ENCODE peak calls at places on chromosomes 1 and 21, in four cellular contexts. F is G401, Z is IMR-90, I is AG10803. Y is an unnamed sample.
A peak's percentile ranks its signal among the peaks of the same experiment; 100 is the strongest.

GRCh38 chr1:8122477-8123407 is 96.6 kb upstream of the ERRFI1 start:
- DNase-seq in F (no peak), Z (peak; percentile 85), I (no peak), Y (no peak)

GRCh38 chr1:20343149-20343936 is 52.7 kb downstream of the VWA5B1 start:
- DNase-seq in F (no peak), Z (no peak), I (no peak), Y (no peak)

GRCh38 chr1:12142141-12142823 is 24.5 kb upstream of the TNFRSF1B start:
- DNase-seq in F (no peak), Z (no peak), I (no peak), Y (no peak)

GRCh38 chr1:172929006-172929405 is 121.7 kb downstream of the TNFSF18 start:
- DNase-seq in F (no peak), Z (peak; percentile 87), I (no peak), Y (no peak)

GRCh38 chr1:51955797-51956527 is 34.5 kb downstream of the RAB3B start:
- DNase-seq in F (peak; percentile 1), Z (no peak), I (no peak), Y (peak; percentile 4)

GRCh38 chr1:165162671-165163241 is 193.8 kb downstream of the LMX1A start:
- DNase-seq in F (no peak), Z (no peak), I (peak; percentile 3), Y (peak; percentile 31)

GRCh38 chr1:84250668-84251067 is 50.8 kb upstream of the SAMD13 start:
- DNase-seq in F (no peak), Z (no peak), I (no peak), Y (no peak)

GRCh38 chr1:214337536-214337935 is 56.6 kb downstream of the SMYD2 start:
- DNase-seq in F (no peak), Z (peak; percentile 60), I (peak; percentile 96), Y (no peak)

GRCh38 chr21:24456358-24456757 is 1150.9 kb downstream of the MRPL39 start:
- DNase-seq in F (no peak), Z (no peak), I (no peak), Y (no peak)

GRCh38 chr1:32742956-32743355 is 40.4 kb upstream of the SYNC start:
- DNase-seq in F (no peak), Z (no peak), I (no peak), Y (no peak)

GRCh38 chr21:46066843-46067331 is 31.0 kb upstream of the COL6A2 start:
- DNase-seq in F (no peak), Z (peak; percentile 56), I (peak; percentile 72), Y (no peak)

GRCh38 chr1:204479387-204480136 is 15.0 kb downstream of the PIK3C2B start:
- DNase-seq in F (no peak), Z (no peak), I (no peak), Y (no peak)

GRCh38 chr1:177913762-177914540 is 55.9 kb downstream of the SEC16B start:
- DNase-seq in F (no peak), Z (peak; percentile 63), I (peak; percentile 72), Y (peak; percentile 49)

GRCh38 chr1:7551442-7551841 is 219.7 kb upstream of the VAMP3 start:
- DNase-seq in F (no peak), Z (no peak), I (no peak), Y (no peak)

GRCh38 chr1:222618880-222619321 is 1.0 kb downstream of the MIA3 start:
- DNase-seq in F (peak; percentile 64), Z (peak; percentile 29), I (peak; percentile 24), Y (peak; percentile 46)

GRCh38 chr21:20276377-20276776 is 721.8 kb upstream of the NCAM2 start:
- DNase-seq in F (no peak), Z (no peak), I (no peak), Y (no peak)

GRCh38 chr1:172895761-172896160 is 155.0 kb downstream of the TNFSF18 start:
- DNase-seq in F (no peak), Z (no peak), I (no peak), Y (no peak)

GRCh38 chr1:227739636-227740035 is 4.4 kb downstream of the SNAP47 start:
- DNase-seq in F (no peak), Z (no peak), I (no peak), Y (no peak)

GRCh38 chr1:16971330-16972209 is 8.8 kb downstream of the MFAP2 start:
- DNase-seq in F (peak; percentile 46), Z (no peak), I (no peak), Y (no peak)

GRCh38 chr1:233406339-233406960 is 78.9 kb downstream of the MAP3K21 start:
- DNase-seq in F (no peak), Z (no peak), I (no peak), Y (no peak)

GRCh38 chr21:38986460-38987395 is 181.0 kb downstream of the ETS2 start:
- DNase-seq in F (no peak), Z (no peak), I (no peak), Y (no peak)

GRCh38 chr1:179217943-179218507 is 11.5 kb downstream of the ABL2 start:
- DNase-seq in F (no peak), Z (peak; percentile 55), I (peak; percentile 70), Y (peak; percentile 43)

GRCh38 chr21:44499631-44500030 is 40.4 kb downstream of the KRTAP10-1 start:
- DNase-seq in F (no peak), Z (no peak), I (no peak), Y (no peak)

GRCh38 chr1:151399890-151400235 is 490 bp downstream of the PSMB4 start:
- DNase-seq in F (peak; percentile 12), Z (peak; percentile 19), I (peak; percentile 29), Y (no peak)